ENCODE peak calls at places on chromosomes 2 and 18, in four cellular contexts. A is SK-N-DZ, F is NCI-H2029, M is astrocyte. R is an unnamed sample.

GRCh38 chr2:166351319-166351718 is 24.4 kb downstream of the SCN9A start:
- DNase-seq in A (peak), F (no peak), M (peak), R (no peak)

GRCh38 chr2:27303093-27304025 is 4.9 kb downstream of the UCN start:
- DNase-seq in A (peak), F (peak), M (peak), R (peak)

GRCh38 chr2:162261032-162261945 is 18.0 kb upstream of the FAP start:
- DNase-seq in A (no peak), F (peak), M (peak), R (peak)

GRCh38 chr2:209771474-209772292 is at the start of gene UNC80:
- DNase-seq in A (peak), F (peak), M (peak), R (no peak)

GRCh38 chr2:45652090-45653050 is 895 bp downstream of the PRKCE start:
- DNase-seq in A (peak), F (no peak), M (peak), R (peak)

GRCh38 chr2:2573658-2574293 is 242.7 kb upstream of the MYT1L start:
- DNase-seq in A (peak), F (no peak), M (peak), R (peak)

GRCh38 chr2:109374548-109375130 is 239.1 kb downstream of the SEPTIN10 start:
- DNase-seq in A (no peak), F (no peak), M (no peak), R (no peak)

GRCh38 chr2:36329746-36330145 is 25.8 kb upstream of the CRIM1 start:
- DNase-seq in A (no peak), F (no peak), M (peak), R (no peak)

GRCh38 chr2:122713800-122714199 is 958.3 kb downstream of the TSN start:
- DNase-seq in A (no peak), F (no peak), M (no peak), R (peak)

GRCh38 chr2:128300621-128301020 is 18.0 kb downstream of the HS6ST1 start:
- DNase-seq in A (no peak), F (no peak), M (no peak), R (no peak)

GRCh38 chr2:68824831-68825230 is 46.4 kb downstream of the BMP10 start:
- DNase-seq in A (no peak), F (no peak), M (peak), R (no peak)

GRCh38 chr2:84152471-84152870 is 306.6 kb downstream of the SUCLG1 start:
- DNase-seq in A (no peak), F (no peak), M (no peak), R (no peak)

GRCh38 chr18:33558529-33558928 is 19.5 kb upstream of the ASXL3 start:
- DNase-seq in A (no peak), F (no peak), M (no peak), R (no peak)

GRCh38 chr2:216118474-216118873 is 9.3 kb downstream of the XRCC5 start:
- DNase-seq in A (no peak), F (no peak), M (no peak), R (no peak)

GRCh38 chr18:28960146-28960545 is 783.2 kb upstream of the CDH2 start:
- DNase-seq in A (no peak), F (no peak), M (peak), R (no peak)

R was measured in GM12865.